ENCODE peak calls at places on chromosomes 11 and 22, in five cellular contexts. Q is hepatocyte, T is spleen, J is NT2/D1, Y is fibroblast of lung. U is an unnamed sample. For H3K27me3, the result is how much of the 10 kb centered on the place peaks cover.

GRCh38 chr11:43504316-43504950 is 145.7 kb downstream of the TTC17 start:
- DNase-seq in T (no peak), J (peak), Q (no peak), Y (peak), U (no peak)

GRCh38 chr11:125525303-125525702 is 29.2 kb upstream of the FEZ1 start:
- DNase-seq in Q (no peak), Y (no peak), T (no peak), J (no peak), U (no peak)

GRCh38 chr11:91946397-91947090 is 278.1 kb upstream of the FAT3 start:
- DNase-seq in J (no peak), Y (peak), Q (no peak), T (no peak), U (no peak)

GRCh38 chr11:122981388-122982264 is at the start of gene BSX:
- DNase-seq in T (no peak), J (peak), Y (peak), Q (peak), U (peak)

GRCh38 chr11:66579017-66579606 is 10.7 kb upstream of the CTSF start:
- DNase-seq in Y (peak), T (peak), Q (peak), J (peak), U (peak)

GRCh38 chr22:20571531-20572007 is 64.2 kb downstream of the MED15 start:
- DNase-seq in J (no peak), Y (peak), Q (no peak), T (peak), U (peak)

GRCh38 chr11:17734986-17735822 is 623 bp downstream of the KCNC1 start:
- DNase-seq in Y (peak), J (no peak), T (peak), Q (peak), U (peak)

GRCh38 chr22:27137809-27138400 is 480.5 kb downstream of the MIAT start:
- DNase-seq in T (no peak), Y (peak), J (no peak), Q (no peak), U (no peak)

GRCh38 chr11:100632970-100633452 is 54.1 kb upstream of the ARHGAP42 start:
- DNase-seq in Y (peak), J (no peak), T (no peak), Q (peak), U (no peak)

GRCh38 chr22:19530751-19531150 is 6.5 kb upstream of the CLDN5 start:
- DNase-seq in Y (no peak), T (no peak), Q (no peak), J (no peak), U (no peak)

GRCh38 chr22:35892192-35892591 is 136.4 kb downstream of the RBFOX2 start:
- DNase-seq in Q (no peak), J (no peak), Y (peak), T (no peak), U (no peak)

GRCh38 chr11:56799691-56800090 is 51.2 kb upstream of the OR9G4 start:
- DNase-seq in Q (no peak), T (no peak), Y (no peak), J (no peak), U (no peak)

GRCh38 chr11:125481531-125481930 is 14.5 kb downstream of the FEZ1 start:
- DNase-seq in Y (no peak), T (no peak), Q (no peak), J (no peak), U (no peak)

GRCh38 chr11:74927496-74927895 is 21.4 kb downstream of the XRRA1 start:
- DNase-seq in J (no peak), Q (no peak), Y (peak), T (no peak), U (no peak)

GRCh38 chr11:27217948-27218410 is 145.0 kb downstream of the CCDC34 start:
- DNase-seq in Q (no peak), T (no peak), Y (peak), J (no peak), U (no peak)

GRCh38 chr22:38077595-38077994 is 6.4 kb downstream of the SLC16A8 start:
- DNase-seq in Q (no peak), J (no peak), Y (no peak), T (no peak), U (no peak)

GRCh38 chr11:109425554-109425953 is 3.6 kb downstream of the C11orf87 start:
- DNase-seq in J (no peak), Y (no peak), Q (no peak), T (no peak), U (no peak)

GRCh38 chr11:104151404-104152204 is 12.3 kb downstream of the PDGFD start:
- DNase-seq in Q (no peak), T (no peak), Y (peak), J (no peak), U (peak)

GRCh38 chr22:17922925-17923898 is 101.1 kb downstream of the MICAL3 start:
- DNase-seq in J (no peak), Q (no peak), T (no peak), Y (peak), U (no peak)

GRCh38 chr11:19711911-19712280 is 741 bp upstream of the NAV2 start:
- DNase-seq in Y (no peak), Q (no peak), T (no peak), J (peak), U (no peak)

GRCh38 chr11:79205786-79206185 is 235.0 kb downstream of the TENM4 start:
- DNase-seq in Y (no peak), T (no peak), Q (no peak), J (no peak), U (no peak)

GRCh38 chr11:69183613-69184012 is 27.9 kb downstream of the SMIM38 start:
- DNase-seq in J (no peak), T (no peak), Y (no peak), Q (no peak), U (no peak)

GRCh38 chr11:80958414-80958813 is 1517.6 kb upstream of the TENM4 start:
- DNase-seq in J (no peak), Y (peak), T (no peak), Q (no peak), U (no peak)

GRCh38 chr11:33753304-33753703 is 17.1 kb upstream of the CD59 start:
- DNase-seq in T (no peak), J (no peak), Q (no peak), Y (peak), U (no peak)

GRCh38 chr11:35289821-35290220 is 129.5 kb downstream of the SLC1A2 start:
- DNase-seq in J (no peak), T (no peak), Q (no peak), Y (peak), U (no peak)

GRCh38 chr22:33918676-33919590 is 1.3 kb downstream of the LARGE1 start:
- DNase-seq in T (no peak), J (no peak), Y (peak), Q (no peak), U (no peak)

GRCh38 chr11:15446929-15447328 is 332.2 kb downstream of the INSC start:
- DNase-seq in Q (no peak), J (peak), T (no peak), Y (no peak), U (no peak)

GRCh38 chr11:100003985-100004384 is 683.1 kb upstream of the ARHGAP42 start:
- DNase-seq in Q (peak), J (no peak), T (no peak), Y (no peak), U (no peak)

GRCh38 chr11:119112314-119113020 is 5.3 kb downstream of the C2CD2L start:
- DNase-seq in Y (no peak), Q (no peak), T (no peak), J (no peak), U (no peak)

GRCh38 chr11:119113716-119114115 is 6.6 kb downstream of the C2CD2L start:
- DNase-seq in Q (no peak), T (no peak), Y (no peak), J (no peak), U (no peak)

GRCh38 chr11:119109843-119110242 is 2.7 kb downstream of the C2CD2L start:
- DNase-seq in T (peak), Q (no peak), Y (no peak), J (no peak), U (no peak)

GRCh38 chr11:119110439-119110838 is 3.3 kb downstream of the C2CD2L start:
- DNase-seq in J (no peak), Q (no peak), T (no peak), Y (no peak), U (no peak)

DNA sequence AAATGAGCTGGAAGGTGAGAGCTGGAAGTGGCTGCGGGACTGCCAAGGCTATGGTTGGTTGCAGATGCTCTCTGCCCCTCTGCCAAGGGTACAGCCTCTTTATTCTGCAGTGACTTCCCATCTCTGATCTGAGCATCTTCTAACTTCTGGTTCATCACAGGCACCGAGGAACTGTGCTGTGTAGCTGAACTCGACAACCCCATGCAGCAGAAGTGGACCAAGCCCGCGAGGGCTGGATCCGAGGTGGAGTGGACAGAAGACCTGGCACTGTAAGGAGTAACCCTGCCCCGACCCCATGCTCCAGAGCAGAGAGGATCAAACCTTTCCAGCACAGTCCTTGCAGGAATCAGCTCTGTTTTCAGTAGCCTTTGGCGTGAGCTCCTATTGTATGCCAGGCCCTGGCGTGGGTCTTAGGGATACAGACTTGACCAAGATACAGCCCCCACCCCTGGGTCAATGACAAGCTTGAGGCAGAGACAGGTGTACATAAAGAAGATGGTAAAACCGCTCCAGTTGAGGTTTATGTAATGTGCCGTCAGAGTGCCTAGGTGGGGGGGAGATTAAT is 4.3 kb downstream of the C2CD2L start:
- DNase-seq in Y (no peak), J (no peak), Q (no peak), T (no peak), U (no peak)
- H3K27me3 ChIP-seq in Y (under half), J (under half), Q (under half), T (under half), U (under half)

DNA sequence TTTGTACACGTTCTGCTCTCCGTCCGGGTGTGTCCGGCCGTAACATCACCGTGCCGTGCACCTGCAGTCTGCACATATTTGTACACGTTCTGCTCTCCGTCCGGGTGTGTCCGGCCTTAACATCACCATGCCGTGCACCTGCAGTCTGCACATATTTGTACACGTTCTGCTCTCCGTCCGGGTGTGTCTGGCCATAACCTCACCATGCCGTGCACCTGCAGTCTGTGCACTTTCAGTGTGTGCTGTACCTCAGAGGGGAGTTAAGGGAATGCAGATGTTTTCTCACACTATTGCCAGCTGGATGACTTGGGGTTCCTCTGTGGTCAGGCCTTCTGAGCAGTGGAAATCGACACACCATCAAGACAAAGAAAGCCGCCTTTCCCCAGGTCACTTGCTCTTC is 4.2 kb downstream of the TTLL8 start:
- DNase-seq in Y (no peak), J (no peak), Q (no peak), T (no peak), U (no peak)
- H3K27me3 ChIP-seq in Y (under half), J (under half), Q (under half), T (under half), U (under half)

DNA sequence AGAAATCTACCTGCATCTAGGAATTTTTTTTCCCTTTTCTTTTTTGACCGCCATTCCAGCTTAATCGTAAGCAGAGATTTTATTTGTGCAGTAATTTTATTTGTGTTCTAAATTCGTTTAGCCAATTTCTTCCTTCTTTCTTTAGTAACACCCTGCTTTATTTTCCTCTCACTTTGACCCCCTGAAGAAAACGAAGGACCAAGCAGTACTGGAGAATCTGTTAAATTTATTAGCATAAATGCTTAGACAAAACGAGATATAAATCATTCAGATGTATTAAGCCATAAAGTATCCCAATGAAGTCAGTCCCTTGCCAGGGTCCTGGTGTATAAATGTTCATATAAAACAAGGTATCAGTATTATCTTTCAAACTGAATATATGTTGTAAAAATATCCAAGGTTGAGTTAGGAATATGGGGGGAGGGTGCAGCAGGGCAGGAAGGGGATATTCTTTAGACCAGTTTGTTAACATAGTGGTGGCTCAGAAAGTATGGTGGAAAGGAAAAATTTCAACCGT is 5.1 kb upstream of the WT1 start:
- DNase-seq in J (no peak), T (no peak), Y (no peak), Q (no peak), U (no peak)
- H3K27me3 ChIP-seq in J (half or more), T (under half), Y (under half), Q (half or more), U (under half)

GRCh38 chr11:10301656-10302293 is 3.1 kb upstream of the ADM start:
- DNase-seq in Y (peak), Q (no peak), J (no peak), T (no peak), U (no peak)

GRCh38 chr11:10304495-10305261 is at the start of gene ADM:
- DNase-seq in J (no peak), Q (peak), T (peak), Y (peak), U (peak)

GRCh38 chr11:10303558-10304363 is 1.1 kb upstream of the ADM start:
- DNase-seq in Q (peak), Y (peak), T (peak), J (no peak), U (peak)

GRCh38 chr11:10302744-10303557 is 1.9 kb upstream of the ADM start:
- DNase-seq in Q (peak), J (no peak), T (peak), Y (peak), U (peak)

DNA sequence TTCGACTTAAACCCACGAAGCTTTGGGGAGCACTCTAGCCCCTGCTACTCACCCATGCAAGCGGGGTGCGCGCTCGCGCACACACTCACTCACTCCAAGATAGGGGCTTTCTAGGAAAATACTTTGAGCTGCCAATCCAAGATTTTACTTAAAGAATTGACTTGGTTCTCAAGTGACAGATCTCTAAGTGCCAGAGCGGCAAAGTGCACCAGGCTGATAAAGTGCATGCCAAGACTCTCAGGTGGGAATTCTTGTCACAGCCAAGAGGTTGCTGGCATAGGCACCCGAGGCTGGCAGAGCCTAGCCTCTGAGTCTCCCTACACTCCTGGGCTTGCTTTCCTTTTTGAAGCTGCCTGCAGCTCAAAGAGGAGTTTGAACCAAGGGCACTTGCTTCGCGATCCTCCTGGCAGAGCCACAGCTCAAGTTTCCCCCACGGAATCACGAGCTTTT is 2.6 kb upstream of the ADM start:
- DNase-seq in T (peak), Y (peak), Q (no peak), J (no peak), U (no peak)
- H3K27me3 ChIP-seq in T (under half), Y (under half), Q (under half), J (under half), U (under half)

DNA sequence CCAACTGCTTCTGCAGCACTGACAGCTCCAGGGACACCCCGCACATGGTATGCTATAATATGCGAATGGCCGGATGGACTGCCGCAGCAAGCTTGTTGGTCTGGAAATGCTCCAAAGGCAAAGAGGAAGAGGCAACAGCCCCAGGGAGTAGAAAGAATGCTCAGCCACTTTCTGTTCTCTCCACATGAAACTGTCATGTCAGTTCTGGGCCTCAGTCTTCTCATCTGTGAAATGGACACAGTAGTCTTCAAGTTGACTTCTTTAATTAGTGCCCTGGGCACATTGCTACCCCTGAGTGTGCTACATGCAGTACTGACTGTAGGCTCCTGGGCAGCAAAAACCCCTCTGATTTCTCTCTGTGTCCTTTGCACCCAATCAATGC is 19.9 kb downstream of the IL10RA start:
- DNase-seq in Y (no peak), J (no peak), Q (no peak), T (no peak), U (no peak)
- H3K27me3 ChIP-seq in Y (under half), J (under half), Q (under half), T (under half), U (under half)

GRCh38 chr11:129737535-129738230 is 78.0 kb upstream of the TMEM45B start:
- DNase-seq in J (no peak), Y (no peak), Q (no peak), T (no peak), U (no peak)
- H3K27me3 ChIP-seq in J (under half), Y (under half), Q (under half), T (under half), U (under half)

DNA sequence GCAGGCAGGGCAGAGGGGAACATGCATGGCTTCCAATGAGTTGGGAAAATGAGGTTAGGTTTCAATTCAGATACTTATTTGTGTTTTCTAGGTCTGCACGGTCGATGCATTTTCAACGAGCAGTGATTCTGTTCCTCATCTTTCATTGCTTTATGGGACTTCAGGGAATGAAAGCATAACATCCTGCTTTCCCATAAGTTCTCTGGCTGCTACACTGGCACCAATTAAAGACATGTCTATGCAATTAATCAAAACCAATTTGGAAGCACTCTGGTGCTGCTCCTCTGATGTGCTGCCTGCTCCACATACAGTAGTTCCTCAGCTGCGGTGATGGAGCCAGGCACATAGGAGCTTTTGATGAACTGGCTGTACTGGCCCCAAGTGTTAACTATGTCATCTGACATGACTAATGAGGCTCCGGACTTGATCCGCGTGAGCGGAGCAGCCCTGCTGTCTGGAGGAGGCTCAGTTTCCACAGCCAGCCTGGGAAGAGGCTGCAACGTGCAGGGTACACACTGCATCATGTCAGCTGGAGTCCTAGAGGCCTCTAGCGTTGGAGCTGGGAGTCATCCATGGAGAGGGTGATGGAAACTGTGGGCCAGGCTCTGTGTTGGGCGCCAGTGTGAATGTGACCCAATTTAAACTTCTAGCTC is 29.8 kb downstream of the GVQW3 start:
- DNase-seq in Q (no peak), Y (no peak), J (no peak), T (no peak), U (no peak)
- H3K27me3 ChIP-seq in Q (under half), Y (under half), J (under half), T (under half), U (under half)

U was measured in HAP-1.